ENCODE peak calls at places on chromosomes 3 and 15, in seven cellular contexts. One of them, this sample, is unnamed.

GRCh38 chr3:58144478-58145142 is 66.2 kb downstream of the DNASE1L3 start:
- DNase-seq in H1: no peak
- DNase-seq in neuronal stem cell: no peak
- DNase-seq in IMR-90: no peak
- DNase-seq in mesendoderm: no peak
- DNase-seq in mesenchymal stem cell: no peak
- DNase-seq in H9: no peak
- DNase-seq in this sample: no peak

GRCh38 chr15:77530576-77530975 is 102.1 kb downstream of the LINGO1 start:
- DNase-seq in mesendoderm: no peak
- DNase-seq in mesenchymal stem cell: no peak
- DNase-seq in neuronal stem cell: no peak
- DNase-seq in H1: no peak
- DNase-seq in IMR-90: no peak
- DNase-seq in H9: no peak
- DNase-seq in this sample: peak

GRCh38 chr3:100982710-100983109 is 10.5 kb downstream of the ABI3BP start:
- DNase-seq in mesendoderm: no peak
- DNase-seq in neuronal stem cell: no peak
- DNase-seq in H9: no peak
- DNase-seq in H1: no peak
- DNase-seq in mesenchymal stem cell: no peak
- DNase-seq in IMR-90: peak
- DNase-seq in this sample: no peak

GRCh38 chr15:38714309-38715072 is 149.9 kb upstream of the RASGRP1 start:
- DNase-seq in neuronal stem cell: no peak
- DNase-seq in H9: no peak
- DNase-seq in IMR-90: peak
- DNase-seq in mesenchymal stem cell: peak
- DNase-seq in H1: no peak
- DNase-seq in mesendoderm: no peak
- DNase-seq in this sample: peak

GRCh38 chr15:29115093-29115991 is 154.3 kb downstream of the NSMCE3 start:
- DNase-seq in H1: peak
- DNase-seq in neuronal stem cell: no peak
- DNase-seq in IMR-90: no peak
- DNase-seq in mesenchymal stem cell: peak
- DNase-seq in mesendoderm: peak
- DNase-seq in H9: peak
- DNase-seq in this sample: no peak

GRCh38 chr15:44545934-44546802 is 9.2 kb downstream of the EIF3J start:
- DNase-seq in H1: no peak
- DNase-seq in neuronal stem cell: no peak
- DNase-seq in mesendoderm: peak
- DNase-seq in mesenchymal stem cell: peak
- DNase-seq in H9: no peak
- DNase-seq in IMR-90: peak
- DNase-seq in this sample: peak

GRCh38 chr3:13079051-13079450 is 5.8 kb upstream of the IQSEC1 start:
- DNase-seq in H1: no peak
- DNase-seq in mesendoderm: no peak
- DNase-seq in IMR-90: no peak
- DNase-seq in neuronal stem cell: no peak
- DNase-seq in H9: no peak
- DNase-seq in mesenchymal stem cell: no peak
- DNase-seq in this sample: no peak

GRCh38 chr3:141876891-141877561 is 583 bp downstream of the ATP1B3 start:
- DNase-seq in neuronal stem cell: peak
- DNase-seq in IMR-90: peak
- DNase-seq in H1: no peak
- DNase-seq in mesendoderm: peak
- DNase-seq in mesenchymal stem cell: peak
- DNase-seq in H9: peak
- DNase-seq in this sample: peak

GRCh38 chr3:38117163-38117716 is 19.7 kb downstream of the ACAA1 start:
- DNase-seq in mesendoderm: no peak
- DNase-seq in neuronal stem cell: no peak
- DNase-seq in H9: no peak
- DNase-seq in H1: no peak
- DNase-seq in mesenchymal stem cell: no peak
- DNase-seq in IMR-90: no peak
- DNase-seq in this sample: no peak

GRCh38 chr15:87200149-87200548 is 1056.4 kb downstream of the NTRK3 start:
- DNase-seq in H1: no peak
- DNase-seq in IMR-90: no peak
- DNase-seq in neuronal stem cell: no peak
- DNase-seq in mesendoderm: no peak
- DNase-seq in mesenchymal stem cell: no peak
- DNase-seq in H9: no peak
- DNase-seq in this sample: no peak

GRCh38 chr3:122560680-122561079 is 3.4 kb downstream of the PARP9 start:
- DNase-seq in IMR-90: peak
- DNase-seq in H9: no peak
- DNase-seq in H1: no peak
- DNase-seq in mesendoderm: peak
- DNase-seq in mesenchymal stem cell: peak
- DNase-seq in neuronal stem cell: no peak
- DNase-seq in this sample: peak

GRCh38 chr3:192652731-192653130 is 74.6 kb downstream of the FGF12 start:
- DNase-seq in H1: no peak
- DNase-seq in mesendoderm: peak
- DNase-seq in neuronal stem cell: no peak
- DNase-seq in IMR-90: no peak
- DNase-seq in H9: no peak
- DNase-seq in mesenchymal stem cell: no peak
- DNase-seq in this sample: no peak

GRCh38 chr3:21826416-21826815 is 75.4 kb upstream of the ZNF385D start:
- DNase-seq in neuronal stem cell: no peak
- DNase-seq in mesenchymal stem cell: no peak
- DNase-seq in IMR-90: no peak
- DNase-seq in H9: no peak
- DNase-seq in mesendoderm: peak
- DNase-seq in H1: no peak
- DNase-seq in this sample: no peak

GRCh38 chr3:21835266-21835665 is 84.3 kb upstream of the ZNF385D start:
- DNase-seq in neuronal stem cell: no peak
- DNase-seq in IMR-90: no peak
- DNase-seq in mesendoderm: no peak
- DNase-seq in H1: no peak
- DNase-seq in mesenchymal stem cell: no peak
- DNase-seq in H9: no peak
- DNase-seq in this sample: no peak

GRCh38 chr3:21825684-21826083 is 74.7 kb upstream of the ZNF385D start:
- DNase-seq in IMR-90: no peak
- DNase-seq in H9: peak
- DNase-seq in H1: peak
- DNase-seq in mesenchymal stem cell: no peak
- DNase-seq in mesendoderm: peak
- DNase-seq in neuronal stem cell: no peak
- DNase-seq in this sample: no peak

GRCh38 chr3:21830541-21830940 is 79.5 kb upstream of the ZNF385D start:
- DNase-seq in neuronal stem cell: no peak
- DNase-seq in mesenchymal stem cell: no peak
- DNase-seq in mesendoderm: no peak
- DNase-seq in IMR-90: no peak
- DNase-seq in H1: no peak
- DNase-seq in H9: no peak
- DNase-seq in this sample: no peak
- H2AK5ac ChIP-seq in neuronal stem cell: no peak
- H2AK5ac ChIP-seq in mesenchymal stem cell: no peak
- H2AK5ac ChIP-seq in mesendoderm: no peak
- H2AK5ac ChIP-seq in IMR-90: no peak
- H2AK5ac ChIP-seq in H1: no peak
- H2AK5ac ChIP-seq in H9: no peak
- H2AK5ac ChIP-seq in this sample: no peak

GRCh38 chr3:36543276-36543997 is 163.1 kb downstream of the STAC start:
- DNase-seq in H1: no peak
- DNase-seq in neuronal stem cell: no peak
- DNase-seq in mesendoderm: no peak
- DNase-seq in IMR-90: no peak
- DNase-seq in H9: no peak
- DNase-seq in mesenchymal stem cell: no peak
- DNase-seq in this sample: no peak

GRCh38 chr3:36542186-36542585 is 161.9 kb downstream of the STAC start:
- DNase-seq in mesenchymal stem cell: no peak
- DNase-seq in mesendoderm: no peak
- DNase-seq in H9: no peak
- DNase-seq in IMR-90: no peak
- DNase-seq in neuronal stem cell: no peak
- DNase-seq in H1: no peak
- DNase-seq in this sample: no peak

GRCh38 chr3:36538405-36538804 is 158.1 kb downstream of the STAC start:
- DNase-seq in H1: no peak
- DNase-seq in H9: no peak
- DNase-seq in neuronal stem cell: no peak
- DNase-seq in mesenchymal stem cell: no peak
- DNase-seq in IMR-90: no peak
- DNase-seq in mesendoderm: no peak
- DNase-seq in this sample: no peak

GRCh38 chr3:36546196-36546595 is 165.9 kb downstream of the STAC start:
- DNase-seq in H1: no peak
- DNase-seq in H9: no peak
- DNase-seq in IMR-90: no peak
- DNase-seq in mesenchymal stem cell: no peak
- DNase-seq in neuronal stem cell: no peak
- DNase-seq in mesendoderm: no peak
- DNase-seq in this sample: no peak

GRCh38 chr3:36540898-36541518 is 160.7 kb downstream of the STAC start:
- DNase-seq in IMR-90: peak
- DNase-seq in mesenchymal stem cell: peak
- DNase-seq in neuronal stem cell: peak
- DNase-seq in H1: peak
- DNase-seq in H9: peak
- DNase-seq in mesendoderm: peak
- DNase-seq in this sample: peak
- H3K23ac ChIP-seq in IMR-90: no peak
- H3K23ac ChIP-seq in mesenchymal stem cell: no peak
- H3K23ac ChIP-seq in neuronal stem cell: no peak
- H3K23ac ChIP-seq in H1: no peak
- H3K23ac ChIP-seq in H9: no peak
- H3K23ac ChIP-seq in mesendoderm: no peak
- H3K23ac ChIP-seq in this sample: no peak

DNA sequence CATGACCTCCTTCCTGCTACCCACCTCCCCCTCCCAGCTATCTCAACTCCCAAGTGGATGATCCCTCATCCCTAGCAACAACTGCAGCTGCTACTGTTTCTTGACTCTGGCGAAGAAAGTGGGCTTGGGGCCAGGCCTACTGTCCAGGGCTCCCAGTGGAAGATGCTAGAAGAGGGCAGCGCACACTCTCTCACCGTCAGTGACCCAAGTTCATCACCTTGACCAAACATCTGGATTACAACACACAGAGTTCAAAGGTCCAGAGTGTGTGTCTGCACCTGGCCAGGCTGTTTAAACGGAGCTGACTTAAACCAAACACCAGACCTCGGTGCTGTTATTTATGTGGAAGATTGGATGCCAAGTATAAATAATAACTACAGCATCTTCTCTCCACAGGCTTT is 385.6 kb downstream of the SHQ1 start:
- DNase-seq in mesenchymal stem cell: no peak
- DNase-seq in IMR-90: no peak
- DNase-seq in mesendoderm: no peak
- DNase-seq in H1: no peak
- DNase-seq in neuronal stem cell: no peak
- DNase-seq in H9: no peak
- DNase-seq in this sample: no peak
- H4K8ac ChIP-seq in mesenchymal stem cell: no peak
- H4K8ac ChIP-seq in IMR-90: no peak
- H4K8ac ChIP-seq in mesendoderm: no peak
- H4K8ac ChIP-seq in H1: no peak
- H4K8ac ChIP-seq in neuronal stem cell: no peak
- H4K8ac ChIP-seq in H9: no peak
- H4K8ac ChIP-seq in this sample: no peak

GRCh38 chr3:127070776-127071175 is 87.9 kb downstream of the PLXNA1 start:
- DNase-seq in mesendoderm: no peak
- DNase-seq in H1: no peak
- DNase-seq in neuronal stem cell: no peak
- DNase-seq in H9: no peak
- DNase-seq in IMR-90: no peak
- DNase-seq in mesenchymal stem cell: no peak
- DNase-seq in this sample: no peak
- H2AK5ac ChIP-seq in mesendoderm: no peak
- H2AK5ac ChIP-seq in H1: no peak
- H2AK5ac ChIP-seq in neuronal stem cell: peak
- H2AK5ac ChIP-seq in H9: no peak
- H2AK5ac ChIP-seq in IMR-90: no peak
- H2AK5ac ChIP-seq in mesenchymal stem cell: no peak
- H2AK5ac ChIP-seq in this sample: no peak

GRCh38 chr3:151879684-151880282 is 6.3 kb downstream of the SUCNR1 start:
- DNase-seq in neuronal stem cell: no peak
- DNase-seq in H9: no peak
- DNase-seq in H1: no peak
- DNase-seq in IMR-90: no peak
- DNase-seq in mesenchymal stem cell: no peak
- DNase-seq in mesendoderm: no peak
- DNase-seq in this sample: no peak
- H3K23ac ChIP-seq in neuronal stem cell: no peak
- H3K23ac ChIP-seq in H9: no peak
- H3K23ac ChIP-seq in H1: no peak
- H3K23ac ChIP-seq in IMR-90: no peak
- H3K23ac ChIP-seq in mesenchymal stem cell: no peak
- H3K23ac ChIP-seq in mesendoderm: no peak
- H3K23ac ChIP-seq in this sample: no peak

GRCh38 chr3:45134758-45135521 is 11.2 kb downstream of the CDCP1 start:
- DNase-seq in mesenchymal stem cell: no peak
- DNase-seq in IMR-90: peak
- DNase-seq in H1: no peak
- DNase-seq in H9: no peak
- DNase-seq in neuronal stem cell: no peak
- DNase-seq in mesendoderm: no peak
- DNase-seq in this sample: no peak
- H4K8ac ChIP-seq in mesenchymal stem cell: peak
- H4K8ac ChIP-seq in IMR-90: peak
- H4K8ac ChIP-seq in H1: no peak
- H4K8ac ChIP-seq in H9: no peak
- H4K8ac ChIP-seq in neuronal stem cell: no peak
- H4K8ac ChIP-seq in mesendoderm: no peak
- H4K8ac ChIP-seq in this sample: no peak

DNA sequence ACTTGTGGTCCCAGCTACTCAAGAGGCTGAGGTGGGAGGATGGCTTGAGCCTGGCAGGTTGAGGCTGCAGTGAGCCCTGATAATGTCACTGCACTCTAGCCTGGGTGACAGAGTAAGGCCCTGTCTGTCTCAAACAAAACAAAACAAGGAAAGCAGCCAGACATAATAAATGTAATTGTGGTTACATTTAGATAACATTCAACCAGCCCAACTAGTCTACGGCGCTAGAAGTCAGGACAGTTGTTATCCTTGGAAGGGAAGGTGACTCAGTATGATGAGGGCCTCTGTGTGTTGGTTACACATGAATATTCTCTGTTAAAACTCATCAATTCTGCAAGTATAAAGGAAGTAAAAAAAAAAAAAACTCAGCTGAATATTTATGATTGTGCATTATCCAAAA is 27.0 kb upstream of the CSPG5 start:
- DNase-seq in IMR-90: peak
- DNase-seq in neuronal stem cell: no peak
- DNase-seq in H1: no peak
- DNase-seq in H9: no peak
- DNase-seq in mesendoderm: no peak
- DNase-seq in mesenchymal stem cell: peak
- DNase-seq in this sample: no peak
- H2AK5ac ChIP-seq in IMR-90: no peak
- H2AK5ac ChIP-seq in neuronal stem cell: no peak
- H2AK5ac ChIP-seq in H1: no peak
- H2AK5ac ChIP-seq in H9: no peak
- H2AK5ac ChIP-seq in mesendoderm: no peak
- H2AK5ac ChIP-seq in mesenchymal stem cell: no peak
- H2AK5ac ChIP-seq in this sample: no peak

This sample was measured in trophoblast cell.